ENCODE peak calls at places on chromosomes 5 and 9, in ten cellular contexts. Q, R, B, E, A, M, V, N, O and T are unnamed samples. For H3K36me3 and H3K4me1, the result is how much of the 10 kb centered on the place peaks cover.

GRCh38 chr5:143913008-143913752 is 101.2 kb downstream of the HMHB1 start:
- DNase-seq in Q (no peak), R (no peak), B (no peak), E (no peak), A (no peak), M (peak), V (no peak), N (no peak), O (no peak), T (no peak)

GRCh38 chr5:63456279-63456678 is 506.0 kb downstream of the HTR1A start:
- DNase-seq in Q (no peak), R (no peak), B (no peak), E (no peak), A (no peak), M (peak), V (no peak), N (no peak), O (no peak), T (no peak)

GRCh38 chr9:89597711-89598707 is 6.8 kb upstream of the GADD45G start:
- DNase-seq in Q (peak), R (no peak), B (peak), E (peak), A (no peak), M (peak), V (peak), N (peak), O (peak), T (no peak)

GRCh38 chr5:174733091-174733690 is 8.8 kb downstream of the MSX2 start:
- DNase-seq in Q (no peak), R (no peak), B (no peak), E (no peak), A (no peak), M (no peak), V (no peak), N (no peak), O (no peak), T (no peak)

GRCh38 chr5:58615931-58616330 is 33.1 kb downstream of the RAB3C start:
- DNase-seq in Q (no peak), R (no peak), B (no peak), E (no peak), A (no peak), M (no peak), V (no peak), N (no peak), O (no peak), T (no peak)

GRCh38 chr5:14914603-14915277 is 43.2 kb upstream of the ANKH start:
- DNase-seq in Q (no peak), R (no peak), B (no peak), E (no peak), A (no peak), M (peak), V (no peak), N (no peak), O (no peak), T (no peak)

GRCh38 chr5:61139094-61139873 is 23.0 kb downstream of the SMIM15 start:
- DNase-seq in Q (no peak), R (no peak), B (no peak), E (no peak), A (no peak), M (peak), V (no peak), N (no peak), O (no peak), T (no peak)

GRCh38 chr5:134097221-134097620 is 17.3 kb upstream of the TCF7 start:
- DNase-seq in Q (no peak), R (no peak), B (no peak), E (no peak), A (no peak), M (no peak), V (no peak), N (no peak), O (no peak), T (no peak)

GRCh38 chr5:1522601-1523479 is 920 bp downstream of the LPCAT1 start:
- DNase-seq in Q (no peak), R (peak), B (peak), E (peak), A (peak), M (no peak), V (no peak), N (peak), O (peak), T (no peak)

GRCh38 chr5:149264432-149265069 is 7.1 kb upstream of the AFAP1L1 start:
- DNase-seq in Q (peak), R (no peak), B (no peak), E (peak), A (no peak), M (peak), V (peak), N (peak), O (no peak), T (no peak)

GRCh38 chr5:143261748-143262392 is 141.6 kb downstream of the NR3C1 start:
- DNase-seq in Q (no peak), R (no peak), B (no peak), E (no peak), A (no peak), M (peak), V (no peak), N (no peak), O (no peak), T (no peak)

GRCh38 chr5:50711280-50711679 is 44.8 kb downstream of the PARP8 start:
- DNase-seq in Q (no peak), R (no peak), B (no peak), E (peak), A (no peak), M (no peak), V (peak), N (peak), O (peak), T (no peak)

GRCh38 chr5:74318985-74319563 is 321.5 kb downstream of the ENC1 start:
- DNase-seq in Q (no peak), R (no peak), B (no peak), E (no peak), A (no peak), M (no peak), V (no peak), N (no peak), O (no peak), T (no peak)

GRCh38 chr9:104982543-104982942 is 54.6 kb upstream of the ABCA1 start:
- DNase-seq in Q (no peak), R (no peak), B (no peak), E (peak), A (no peak), M (no peak), V (no peak), N (no peak), O (no peak), T (no peak)

GRCh38 chr5:143397302-143398052 is 6.0 kb downstream of the NR3C1 start:
- DNase-seq in Q (no peak), R (no peak), B (no peak), E (no peak), A (no peak), M (no peak), V (no peak), N (no peak), O (no peak), T (no peak)

GRCh38 chr9:116905131-116905724 is 218.1 kb downstream of the TRIM32 start:
- DNase-seq in Q (peak), R (no peak), B (no peak), E (no peak), A (no peak), M (no peak), V (no peak), N (no peak), O (no peak), T (no peak)

GRCh38 chr9:93897075-93897970 is 57.8 kb downstream of the BARX1 start:
- DNase-seq in Q (no peak), R (no peak), B (no peak), E (peak), A (no peak), M (no peak), V (no peak), N (peak), O (no peak), T (no peak)

GRCh38 chr5:141003791-141004601 is 37.7 kb downstream of the PCDHAC2 start:
- DNase-seq in Q (no peak), R (peak), B (no peak), E (peak), A (no peak), M (peak), V (no peak), N (no peak), O (no peak), T (no peak)

DNA sequence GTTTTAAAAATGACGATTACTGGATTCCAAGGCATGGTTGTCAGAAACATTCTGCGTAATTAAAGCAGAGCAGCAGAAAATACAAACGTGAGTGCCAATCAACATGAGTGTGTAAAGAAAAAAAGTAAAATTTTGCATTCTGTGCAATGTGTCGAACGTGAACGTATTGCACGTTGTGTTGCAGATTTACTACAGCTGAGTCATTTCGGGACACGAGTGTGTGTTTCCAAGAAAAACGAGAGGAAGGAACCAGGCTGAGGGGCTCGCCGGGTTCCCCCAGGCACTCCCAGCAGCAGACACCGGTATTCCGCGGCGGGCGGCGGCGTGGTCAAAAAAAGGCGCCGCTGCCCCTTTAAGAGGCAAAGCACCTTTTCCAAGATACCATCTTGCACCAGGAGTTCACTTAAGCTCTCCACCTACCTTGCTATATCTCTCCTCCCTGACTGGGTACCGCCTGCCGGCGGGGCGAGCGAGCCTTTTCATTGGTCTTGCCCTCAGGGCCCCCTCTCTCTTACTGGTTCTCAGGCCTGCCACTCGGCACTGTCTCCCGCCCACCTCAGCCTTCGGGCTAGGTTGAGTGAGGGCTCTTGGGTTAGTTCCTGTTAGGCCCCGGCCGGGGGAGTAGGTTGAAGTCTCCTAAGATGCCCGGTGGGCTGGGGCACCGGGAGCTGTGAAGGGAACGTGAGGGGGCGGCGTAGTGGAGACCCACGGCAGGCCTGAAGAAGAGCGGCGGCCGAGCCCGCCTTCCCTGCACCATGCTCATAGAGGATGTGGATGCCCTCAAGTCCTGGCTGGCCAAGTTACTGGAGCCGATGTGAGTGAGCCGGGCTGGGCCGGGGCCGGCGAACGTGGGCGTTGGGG is at the start of gene RBM27:
- DNase-seq in Q (peak), R (peak), B (peak), E (peak), A (peak), M (peak), V (peak), N (peak), O (peak), T (peak)
- H3K36me3 ChIP-seq in Q (under half), R (under half), B (under half), E (under half), A (under half), M (under half), V (under half), N (under half), O (under half), T (under half)

GRCh38 chr9:95499847-95500246 is 16.9 kb downstream of the PTCH1 start:
- DNase-seq in Q (no peak), R (no peak), B (no peak), E (peak), A (no peak), M (no peak), V (no peak), N (no peak), O (no peak), T (no peak)
- H3K27ac ChIP-seq in Q (no peak), R (no peak), B (no peak), E (no peak), A (no peak), M (no peak), V (no peak), N (no peak), O (no peak), T (no peak)

DNA sequence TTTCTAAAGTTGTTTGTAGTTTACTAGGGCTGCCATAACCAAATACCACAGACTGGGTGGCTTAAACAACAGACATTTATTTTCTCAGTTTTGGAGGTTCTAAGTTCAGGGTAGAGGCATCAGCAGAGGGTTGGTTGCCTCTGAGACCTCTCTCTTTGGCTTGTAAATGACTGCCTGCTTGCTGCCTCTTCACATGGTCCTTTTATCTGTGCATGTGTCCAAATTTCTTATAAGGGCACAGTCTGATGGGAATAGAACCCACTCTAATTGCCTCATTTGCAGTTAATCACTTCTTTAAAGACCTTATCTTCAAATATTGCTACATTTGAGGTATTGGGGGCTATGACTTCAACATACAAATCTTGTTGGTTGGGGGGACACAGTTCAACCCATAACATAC is 36.8 kb downstream of the GPBP1 start:
- DNase-seq in Q (no peak), R (no peak), B (no peak), E (no peak), A (no peak), M (no peak), V (no peak), N (no peak), O (no peak), T (no peak)
- H3K4me1 ChIP-seq in Q (under half), R (under half), B (under half), E (half or more), A (under half), M (under half), V (under half), N (under half), O (under half), T (half or more)

GRCh38 chr9:131582466-131583341 is 37.4 kb downstream of the PRRT1B start:
- DNase-seq in Q (no peak), R (no peak), B (no peak), E (no peak), A (peak), M (no peak), V (no peak), N (no peak), O (no peak), T (no peak)

GRCh38 chr9:131578778-131579504 is 33.6 kb downstream of the PRRT1B start:
- DNase-seq in Q (no peak), R (no peak), B (no peak), E (no peak), A (peak), M (no peak), V (no peak), N (peak), O (no peak), T (no peak)

GRCh38 chr9:131578016-131578415 is 32.7 kb downstream of the PRRT1B start:
- DNase-seq in Q (no peak), R (no peak), B (no peak), E (no peak), A (peak), M (no peak), V (no peak), N (no peak), O (no peak), T (no peak)

GRCh38 chr9:131579789-131580211 is 34.5 kb downstream of the PRRT1B start:
- DNase-seq in Q (no peak), R (no peak), B (no peak), E (no peak), A (no peak), M (no peak), V (no peak), N (no peak), O (peak), T (peak)

GRCh38 chr9:131580358-131580757 is 35.0 kb downstream of the PRRT1B start:
- DNase-seq in Q (no peak), R (no peak), B (no peak), E (no peak), A (peak), M (no peak), V (no peak), N (no peak), O (no peak), T (no peak)
- H3K36me3 ChIP-seq in Q (under half), R (half or more), B (under half), E (half or more), A (under half), M (under half), V (under half), N (under half), O (half or more), T (half or more)

GRCh38 chr9:35001285-35001677 is 11.7 kb downstream of the DNAJB5 start:
- DNase-seq in Q (no peak), R (no peak), B (no peak), E (no peak), A (no peak), M (no peak), V (no peak), N (no peak), O (no peak), T (no peak)
- H3K27ac ChIP-seq in Q (no peak), R (no peak), B (no peak), E (no peak), A (no peak), M (peak), V (no peak), N (no peak), O (no peak), T (no peak)

DNA sequence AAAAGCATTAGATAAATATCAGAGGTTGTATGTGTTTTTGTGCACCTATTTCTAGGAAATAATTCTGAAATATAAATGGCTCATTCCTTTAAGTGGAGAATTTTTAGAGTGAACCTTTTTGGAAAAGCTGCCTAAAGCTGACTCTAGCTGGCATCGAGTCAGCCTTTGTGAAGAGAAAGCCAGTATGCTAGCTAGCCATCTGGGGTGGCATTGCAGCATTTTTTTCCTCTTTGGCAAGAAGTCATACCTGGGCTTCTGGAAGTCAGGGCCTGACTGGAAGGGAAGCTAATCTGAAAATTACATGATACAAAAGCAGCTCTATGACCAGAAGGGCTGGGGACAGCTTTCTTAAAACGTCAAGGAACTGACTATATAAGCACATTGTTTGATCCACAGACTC is 19.7 kb downstream of the ANP32B start:
- DNase-seq in Q (no peak), R (no peak), B (no peak), E (peak), A (no peak), M (no peak), V (no peak), N (no peak), O (no peak), T (no peak)
- H3K4me1 ChIP-seq in Q (under half), R (under half), B (under half), E (under half), A (under half), M (under half), V (under half), N (under half), O (under half), T (under half)

DNA sequence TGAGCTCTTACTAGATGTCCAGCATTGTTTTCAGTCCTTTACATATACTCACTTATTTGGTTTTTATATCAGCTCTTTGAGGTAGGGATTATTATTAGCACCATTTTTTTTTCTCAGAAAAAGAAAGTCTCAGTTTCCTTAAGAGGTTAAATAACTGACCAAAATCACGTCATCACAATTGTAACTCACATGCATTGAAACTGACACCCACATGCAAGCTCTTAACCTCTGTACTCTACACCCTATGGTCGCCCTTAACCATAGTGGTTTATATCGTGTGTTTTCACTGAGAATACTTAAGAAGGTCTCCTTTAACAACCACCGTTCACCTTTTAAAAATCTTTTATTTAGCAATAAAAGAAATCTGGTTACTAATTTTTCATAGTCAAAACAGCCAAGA is 61.0 kb downstream of the PRDM6 start:
- DNase-seq in Q (no peak), R (no peak), B (no peak), E (no peak), A (no peak), M (no peak), V (no peak), N (no peak), O (no peak), T (no peak)
- H3K36me3 ChIP-seq in Q (under half), R (under half), B (under half), E (under half), A (under half), M (under half), V (under half), N (under half), O (under half), T (under half)